ENCODE peak calls at places on chromosomes 3 and 15, in six cellular contexts. One of them, this sample, is unnamed.

GRCh38 chr3:175075269-175075668 is 216.1 kb downstream of the NAALADL2 start:
- DNase-seq in mesenchymal stem cell: peak; percentile 23
- DNase-seq in heart right ventricle: no peak
- DNase-seq in upper lobe of right lung: no peak
- DNase-seq in Panc1: no peak
- DNase-seq in lower lobe of right lung: no peak
- DNase-seq in this sample: no peak

GRCh38 chr3:149128856-149129255 is 582 bp upstream of the HPS3 start:
- DNase-seq in mesenchymal stem cell: peak; percentile 34
- DNase-seq in heart right ventricle: no peak
- DNase-seq in upper lobe of right lung: no peak
- DNase-seq in Panc1: no peak
- DNase-seq in lower lobe of right lung: no peak
- DNase-seq in this sample: no peak

GRCh38 chr3:15367059-15367458 is 34.7 kb upstream of the SH3BP5 start:
- DNase-seq in mesenchymal stem cell: peak; percentile 38
- DNase-seq in heart right ventricle: no peak
- DNase-seq in upper lobe of right lung: no peak
- DNase-seq in Panc1: no peak
- DNase-seq in lower lobe of right lung: no peak
- DNase-seq in this sample: no peak

GRCh38 chr3:169634618-169635236 is 28.8 kb downstream of the MECOM start:
- DNase-seq in mesenchymal stem cell: no peak
- DNase-seq in heart right ventricle: peak; percentile 44
- DNase-seq in upper lobe of right lung: peak; percentile 74
- DNase-seq in Panc1: no peak
- DNase-seq in lower lobe of right lung: peak; percentile 65
- DNase-seq in this sample: no peak

GRCh38 chr3:49501258-49501609 is 31.2 kb downstream of the DAG1 start:
- DNase-seq in mesenchymal stem cell: no peak
- DNase-seq in heart right ventricle: no peak
- DNase-seq in upper lobe of right lung: no peak
- DNase-seq in Panc1: no peak
- DNase-seq in lower lobe of right lung: no peak
- DNase-seq in this sample: no peak

GRCh38 chr3:167032267-167032876 is 347.7 kb downstream of the ZBBX start:
- DNase-seq in mesenchymal stem cell: peak; percentile 71
- DNase-seq in heart right ventricle: no peak
- DNase-seq in upper lobe of right lung: no peak
- DNase-seq in Panc1: peak; percentile 12
- DNase-seq in lower lobe of right lung: no peak
- DNase-seq in this sample: no peak

GRCh38 chr3:86838927-86839326 is 152.0 kb downstream of the VGLL3 start:
- DNase-seq in mesenchymal stem cell: no peak
- DNase-seq in heart right ventricle: no peak
- DNase-seq in upper lobe of right lung: no peak
- DNase-seq in Panc1: no peak
- DNase-seq in lower lobe of right lung: no peak
- DNase-seq in this sample: no peak

GRCh38 chr3:119322523-119323400 is 28.6 kb downstream of the ARHGAP31 start:
- DNase-seq in mesenchymal stem cell: peak; percentile 94
- DNase-seq in heart right ventricle: peak; percentile 89
- DNase-seq in upper lobe of right lung: peak; percentile 95
- DNase-seq in Panc1: peak; percentile 20
- DNase-seq in lower lobe of right lung: peak; percentile 93
- DNase-seq in this sample: peak; percentile 79

GRCh38 chr15:57375827-57376694 is at the start of gene CGNL1:
- DNase-seq in mesenchymal stem cell: peak; percentile 23
- DNase-seq in heart right ventricle: peak; percentile 24
- DNase-seq in upper lobe of right lung: peak; percentile 82
- DNase-seq in Panc1: no peak
- DNase-seq in lower lobe of right lung: peak; percentile 56
- DNase-seq in this sample: no peak

GRCh38 chr3:63067999-63068645 is 192.9 kb upstream of the CADPS start:
- DNase-seq in mesenchymal stem cell: peak; percentile 21
- DNase-seq in heart right ventricle: peak; percentile 23
- DNase-seq in upper lobe of right lung: no peak
- DNase-seq in Panc1: no peak
- DNase-seq in lower lobe of right lung: no peak
- DNase-seq in this sample: no peak

DNA sequence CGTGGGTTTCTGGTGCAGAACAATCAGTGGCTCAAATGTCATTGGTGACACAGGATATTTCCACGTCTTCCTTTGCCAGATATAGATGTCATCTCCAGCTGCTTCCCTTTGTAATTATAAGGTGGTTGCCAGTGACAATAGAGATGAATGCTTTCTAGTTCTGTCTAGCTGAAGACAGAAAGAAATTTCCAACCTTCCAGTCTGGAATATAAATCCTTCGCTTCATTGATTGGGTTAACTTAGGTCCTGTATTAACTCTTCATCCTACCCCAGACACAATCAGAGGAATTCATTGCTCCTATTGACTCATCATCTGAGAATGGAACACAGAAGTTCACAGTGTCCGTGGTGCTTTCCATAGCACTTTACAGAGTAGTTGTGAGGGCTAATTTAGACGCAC is 241.3 kb downstream of the NFKBIZ start:
- DNase-seq in mesenchymal stem cell: peak; percentile 79
- DNase-seq in heart right ventricle: no peak
- DNase-seq in upper lobe of right lung: no peak
- DNase-seq in Panc1: no peak
- DNase-seq in lower lobe of right lung: no peak
- DNase-seq in this sample: no peak
- H3K27ac ChIP-seq in mesenchymal stem cell: peak overlapping the region; percentile 100
- H3K27ac ChIP-seq in heart right ventricle: no peak overlapping the region
- H3K27ac ChIP-seq in upper lobe of right lung: no peak overlapping the region
- H3K27ac ChIP-seq in Panc1: no peak overlapping the region
- H3K27ac ChIP-seq in lower lobe of right lung: no peak overlapping the region
- H3K27ac ChIP-seq in this sample: no peak overlapping the region

DNA sequence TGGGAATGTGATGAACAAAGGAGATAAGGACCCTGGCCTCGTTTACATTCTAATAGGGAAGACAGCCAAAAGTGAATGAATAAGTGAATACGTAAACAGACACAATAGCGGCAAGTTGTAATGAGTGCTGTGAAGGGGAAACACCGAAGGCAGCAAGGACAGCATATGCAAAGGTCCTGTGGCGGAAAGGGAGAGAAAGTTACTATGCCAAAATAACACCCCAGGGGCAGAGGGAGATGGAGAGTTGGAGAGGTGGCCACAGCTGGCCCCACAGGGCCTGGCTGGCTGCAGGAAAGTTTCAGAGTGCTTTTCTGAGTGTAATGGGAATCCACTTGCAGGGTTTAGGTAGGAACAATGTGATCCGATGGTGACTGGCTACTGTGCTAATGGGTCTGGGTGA is 91.9 kb downstream of the SLCO3A1 start:
- DNase-seq in mesenchymal stem cell: no peak
- DNase-seq in heart right ventricle: no peak
- DNase-seq in upper lobe of right lung: no peak
- DNase-seq in Panc1: no peak
- DNase-seq in lower lobe of right lung: no peak
- DNase-seq in this sample: no peak
- H3K4me1 ChIP-seq in mesenchymal stem cell: peaks cover 6% of the 10 kb centered on the region
- H3K4me1 ChIP-seq in heart right ventricle: peaks cover 71% of the 10 kb centered on the region
- H3K4me1 ChIP-seq in upper lobe of right lung: peaks cover 80% of the 10 kb centered on the region
- H3K4me1 ChIP-seq in Panc1: peaks cover 40% of the 10 kb centered on the region
- H3K4me1 ChIP-seq in lower lobe of right lung: peaks cover 94% of the 10 kb centered on the region
- H3K4me1 ChIP-seq in this sample: no peaks in the 10 kb centered on the region

GRCh38 chr3:156641261-156641975 is 33.0 kb upstream of the TIPARP start:
- DNase-seq in mesenchymal stem cell: no peak
- DNase-seq in heart right ventricle: no peak
- DNase-seq in upper lobe of right lung: no peak
- DNase-seq in Panc1: no peak
- DNase-seq in lower lobe of right lung: no peak
- DNase-seq in this sample: no peak

GRCh38 chr3:156635973-156636372 is 38.4 kb upstream of the TIPARP start:
- DNase-seq in mesenchymal stem cell: no peak
- DNase-seq in heart right ventricle: no peak
- DNase-seq in upper lobe of right lung: no peak
- DNase-seq in Panc1: no peak
- DNase-seq in lower lobe of right lung: no peak
- DNase-seq in this sample: no peak

GRCh38 chr3:156637480-156638022 is 36.8 kb upstream of the TIPARP start:
- DNase-seq in mesenchymal stem cell: no peak
- DNase-seq in heart right ventricle: no peak
- DNase-seq in upper lobe of right lung: no peak
- DNase-seq in Panc1: no peak
- DNase-seq in lower lobe of right lung: no peak
- DNase-seq in this sample: no peak

GRCh38 chr3:156639414-156640023 is 34.9 kb upstream of the TIPARP start:
- DNase-seq in mesenchymal stem cell: no peak
- DNase-seq in heart right ventricle: no peak
- DNase-seq in upper lobe of right lung: no peak
- DNase-seq in Panc1: no peak
- DNase-seq in lower lobe of right lung: no peak
- DNase-seq in this sample: no peak

GRCh38 chr3:156638271-156638670 is 36.1 kb upstream of the TIPARP start:
- DNase-seq in mesenchymal stem cell: no peak
- DNase-seq in heart right ventricle: no peak
- DNase-seq in upper lobe of right lung: no peak
- DNase-seq in Panc1: no peak
- DNase-seq in lower lobe of right lung: no peak
- DNase-seq in this sample: no peak
- H3K27me3 ChIP-seq in mesenchymal stem cell: no peaks in the 10 kb centered on the region
- H3K27me3 ChIP-seq in heart right ventricle: no peaks in the 10 kb centered on the region
- H3K27me3 ChIP-seq in upper lobe of right lung: no peaks in the 10 kb centered on the region
- H3K27me3 ChIP-seq in Panc1: no peaks in the 10 kb centered on the region
- H3K27me3 ChIP-seq in lower lobe of right lung: no peaks in the 10 kb centered on the region
- H3K27me3 ChIP-seq in this sample: no peaks in the 10 kb centered on the region

GRCh38 chr15:63679588-63679987 is 82.4 kb downstream of the FBXL22 start:
- DNase-seq in mesenchymal stem cell: no peak
- DNase-seq in heart right ventricle: no peak
- DNase-seq in upper lobe of right lung: no peak
- DNase-seq in Panc1: no peak
- DNase-seq in lower lobe of right lung: no peak
- DNase-seq in this sample: no peak
- H3K27ac ChIP-seq in mesenchymal stem cell: no peak overlapping the region
- H3K27ac ChIP-seq in heart right ventricle: no peak overlapping the region
- H3K27ac ChIP-seq in upper lobe of right lung: no peak overlapping the region
- H3K27ac ChIP-seq in Panc1: no peak overlapping the region
- H3K27ac ChIP-seq in lower lobe of right lung: no peak overlapping the region
- H3K27ac ChIP-seq in this sample: no peak overlapping the region

DNA sequence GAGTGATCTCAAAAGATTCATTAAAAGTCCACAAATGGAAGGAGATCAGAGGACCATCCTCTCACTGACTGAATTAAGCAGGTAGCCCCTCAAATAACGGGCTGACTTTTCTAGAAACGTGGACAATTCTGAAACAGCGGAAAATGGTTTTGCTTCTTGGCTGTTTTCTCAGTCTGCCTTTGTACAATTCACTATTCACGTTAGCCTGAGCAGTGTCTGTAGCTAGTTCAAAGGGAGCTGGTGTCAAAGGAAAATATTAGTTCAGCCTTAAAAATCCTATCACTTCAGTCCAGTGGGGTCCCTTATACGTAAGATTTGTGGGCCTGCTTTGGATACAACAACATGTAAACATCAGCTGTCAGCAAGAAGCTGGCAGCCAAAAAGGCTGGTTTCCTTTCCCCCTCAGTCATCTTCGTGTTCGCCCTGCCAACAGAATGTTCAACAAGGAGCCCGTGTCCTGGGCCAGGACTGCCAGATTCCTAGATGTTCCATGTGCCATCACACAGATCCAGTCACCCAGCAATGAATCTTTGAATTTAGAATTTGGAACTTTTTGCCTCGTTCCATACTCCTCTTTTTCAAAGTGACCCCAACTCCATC is 19.3 kb downstream of the LMCD1 start:
- DNase-seq in mesenchymal stem cell: no peak
- DNase-seq in heart right ventricle: no peak
- DNase-seq in upper lobe of right lung: no peak
- DNase-seq in Panc1: no peak
- DNase-seq in lower lobe of right lung: no peak
- DNase-seq in this sample: no peak
- H3K4me1 ChIP-seq in mesenchymal stem cell: no peaks in the 10 kb centered on the region
- H3K4me1 ChIP-seq in heart right ventricle: peaks cover 41% of the 10 kb centered on the region
- H3K4me1 ChIP-seq in upper lobe of right lung: peaks cover 76% of the 10 kb centered on the region
- H3K4me1 ChIP-seq in Panc1: no peaks in the 10 kb centered on the region
- H3K4me1 ChIP-seq in lower lobe of right lung: peaks cover 90% of the 10 kb centered on the region
- H3K4me1 ChIP-seq in this sample: no peaks in the 10 kb centered on the region

GRCh38 chr3:40298075-40298474 is 11.4 kb upstream of the EIF1B start:
- DNase-seq in mesenchymal stem cell: no peak
- DNase-seq in heart right ventricle: no peak
- DNase-seq in upper lobe of right lung: no peak
- DNase-seq in Panc1: no peak
- DNase-seq in lower lobe of right lung: no peak
- DNase-seq in this sample: no peak
- H3K27me3 ChIP-seq in mesenchymal stem cell: no peaks in the 10 kb centered on the region
- H3K27me3 ChIP-seq in heart right ventricle: no peaks in the 10 kb centered on the region
- H3K27me3 ChIP-seq in upper lobe of right lung: no peaks in the 10 kb centered on the region
- H3K27me3 ChIP-seq in Panc1: no peaks in the 10 kb centered on the region
- H3K27me3 ChIP-seq in lower lobe of right lung: no peaks in the 10 kb centered on the region
- H3K27me3 ChIP-seq in this sample: no peaks in the 10 kb centered on the region

GRCh38 chr3:125055165-125055912 is 458 bp downstream of the HEG1 start:
- DNase-seq in mesenchymal stem cell: no peak
- DNase-seq in heart right ventricle: no peak
- DNase-seq in upper lobe of right lung: no peak
- DNase-seq in Panc1: no peak
- DNase-seq in lower lobe of right lung: no peak
- DNase-seq in this sample: no peak
- H3K27ac ChIP-seq in mesenchymal stem cell: peak overlapping the region; percentile 19
- H3K27ac ChIP-seq in heart right ventricle: peak overlapping the region; percentile 95
- H3K27ac ChIP-seq in upper lobe of right lung: peak overlapping the region; percentile 89
- H3K27ac ChIP-seq in Panc1: peak overlapping the region; percentile 96
- H3K27ac ChIP-seq in lower lobe of right lung: peak overlapping the region; percentile 88
- H3K27ac ChIP-seq in this sample: peak overlapping the region; percentile 62

GRCh38 chr3:186966406-186966805 is 36.1 kb downstream of the ST6GAL1 start:
- DNase-seq in mesenchymal stem cell: no peak
- DNase-seq in heart right ventricle: no peak
- DNase-seq in upper lobe of right lung: no peak
- DNase-seq in Panc1: no peak
- DNase-seq in lower lobe of right lung: no peak
- DNase-seq in this sample: no peak
- H3K4me1 ChIP-seq in mesenchymal stem cell: peaks cover 12% of the 10 kb centered on the region
- H3K4me1 ChIP-seq in heart right ventricle: peaks cover 60% of the 10 kb centered on the region
- H3K4me1 ChIP-seq in upper lobe of right lung: peaks cover 26% of the 10 kb centered on the region
- H3K4me1 ChIP-seq in Panc1: no peaks in the 10 kb centered on the region
- H3K4me1 ChIP-seq in lower lobe of right lung: peaks cover 8% of the 10 kb centered on the region
- H3K4me1 ChIP-seq in this sample: no peaks in the 10 kb centered on the region

This sample was measured in CD8-positive, alpha-beta T cell.